ENCODE peak calls at places on chromosomes 12 and 14, in ten cellular contexts. Q, H, T, X, Y, U, O, I, E and B are unnamed samples.

GRCh38 chr14:54981698-54982097 is 45.2 kb downstream of the WDHD1 start:
- DNase-seq in X (no peak), O (no peak), H (no peak), Y (no peak), T (no peak), U (no peak), I (no peak), Q (no peak), E (no peak), B (no peak)

GRCh38 chr12:58387199-58387598 is 445.8 kb downstream of the ATP23 start:
- DNase-seq in X (no peak), T (no peak), Y (no peak), E (no peak), U (no peak), O (no peak), I (no peak), Q (no peak), H (no peak), B (no peak)

GRCh38 chr14:96051642-96052540 is 12.7 kb downstream of the C14orf132 start:
- DNase-seq in E (no peak), Y (no peak), O (no peak), X (no peak), T (peak; percentile 18), I (no peak), Q (no peak), U (no peak), H (no peak), B (no peak)

GRCh38 chr14:71206766-71207371 is 299.6 kb downstream of the PCNX1 start:
- DNase-seq in U (no peak), Q (no peak), I (peak; percentile 72), O (no peak), H (no peak), T (peak; percentile 26), Y (no peak), E (no peak), X (no peak), B (no peak)

GRCh38 chr12:12032771-12033588 is 37.8 kb upstream of the BCL2L14 start:
- DNase-seq in E (peak; percentile 81), T (peak; percentile 82), X (peak; percentile 63), Q (peak; percentile 84), I (peak; percentile 76), U (peak; percentile 77), H (peak; percentile 80), O (peak; percentile 87), Y (peak; percentile 55), B (peak; percentile 61)

GRCh38 chr14:78005325-78005724 is 164.8 kb upstream of the NRXN3 start:
- DNase-seq in U (no peak), Q (no peak), Y (no peak), X (no peak), T (no peak), O (no peak), E (no peak), H (no peak), I (no peak), B (no peak)

GRCh38 chr14:75176142-75176820 is at the start of gene TMED10:
- DNase-seq in O (peak; percentile 98), Q (peak; percentile 91), U (peak; percentile 91), T (peak; percentile 89), I (peak; percentile 89), Y (peak; percentile 91), E (peak; percentile 95), H (peak; percentile 90), X (peak; percentile 94), B (peak; percentile 96)

GRCh38 chr12:42482086-42482819 is 107.3 kb downstream of the PRICKLE1 start:
- DNase-seq in U (no peak), I (peak; percentile 68), Q (peak; percentile 57), E (peak; percentile 40), O (no peak), T (peak; percentile 72), H (peak; percentile 80), X (no peak), Y (no peak), B (peak; percentile 72)

GRCh38 chr12:42372154-42372791 is 46.3 kb downstream of the PPHLN1 start:
- DNase-seq in T (no peak), H (no peak), Y (peak; percentile 38), E (peak; percentile 65), X (peak; percentile 38), O (no peak), U (no peak), I (peak; percentile 15), Q (no peak), B (no peak)

GRCh38 chr14:104708606-104709268 is 15.3 kb upstream of the ADSS1 start:
- DNase-seq in X (peak; percentile 53), Q (peak; percentile 72), O (no peak), H (peak; percentile 68), Y (peak; percentile 51), T (peak; percentile 81), I (peak; percentile 59), U (peak; percentile 82), E (peak; percentile 73), B (no peak)

GRCh38 chr14:99589031-99589441 is 15.0 kb downstream of the CCDC85C start:
- DNase-seq in Q (no peak), E (no peak), I (no peak), T (no peak), H (no peak), O (no peak), X (no peak), U (no peak), Y (no peak), B (no peak)

GRCh38 chr14:99587463-99588278 is 16.3 kb downstream of the CCDC85C start:
- DNase-seq in E (no peak), Y (no peak), T (no peak), O (no peak), U (no peak), Q (no peak), X (no peak), I (no peak), H (no peak), B (no peak)

GRCh38 chr14:99586761-99587462 is 17.1 kb downstream of the CCDC85C start:
- DNase-seq in H (no peak), X (no peak), U (no peak), E (no peak), I (no peak), O (no peak), Q (no peak), Y (no peak), T (no peak), B (no peak)

GRCh38 chr14:99584823-99585222 is 19.2 kb downstream of the CCDC85C start:
- DNase-seq in H (no peak), T (no peak), Y (no peak), U (no peak), Q (no peak), E (no peak), X (no peak), I (no peak), O (no peak), B (no peak)

DNA sequence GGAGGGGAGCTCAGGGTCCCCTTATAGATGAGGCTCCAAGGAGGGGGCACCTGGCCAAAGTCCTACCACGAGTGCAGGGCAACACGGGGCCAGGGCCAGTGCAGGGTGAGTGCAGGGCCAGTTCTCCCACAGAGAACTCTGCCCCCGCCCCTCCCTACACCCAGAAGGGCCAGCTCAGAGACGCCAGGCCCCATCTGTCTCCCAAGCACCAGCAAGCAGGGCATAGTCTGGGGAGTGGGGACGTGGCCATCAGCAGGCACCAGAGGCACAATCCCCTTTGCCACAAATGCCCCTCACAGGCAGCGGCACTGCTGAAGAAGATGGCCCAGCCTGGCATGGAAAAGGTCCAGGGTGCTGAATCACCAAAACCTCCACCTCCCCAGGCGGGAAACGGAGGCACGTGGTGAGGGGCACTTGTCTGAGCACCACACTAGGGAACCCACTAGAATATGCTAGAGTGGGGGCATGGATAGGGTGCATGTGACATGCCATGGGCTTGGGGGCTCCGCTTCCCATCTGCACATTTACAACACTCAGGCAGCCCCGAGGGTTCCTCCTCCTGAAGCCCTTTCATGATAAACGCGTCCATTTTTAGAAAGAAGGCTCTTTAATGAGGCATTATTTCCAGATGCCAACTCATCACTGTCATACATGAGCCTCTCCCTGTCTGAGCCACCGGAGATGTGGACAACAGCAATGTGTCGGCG is 17.8 kb downstream of the CCDC85C start:
- DNase-seq in T (no peak), Q (no peak), E (no peak), H (no peak), X (no peak), Y (no peak), U (no peak), I (no peak), O (no peak), B (no peak)
- H3K27ac ChIP-seq in T (no peak overlapping the region), Q (no peak overlapping the region), E (no peak overlapping the region), H (no peak overlapping the region), X (no peak overlapping the region), Y (no peak overlapping the region), U (no peak overlapping the region), I (no peak overlapping the region), O (no peak overlapping the region), B (no peak overlapping the region)

GRCh38 chr12:19482551-19483109 is 43.3 kb downstream of the AEBP2 start:
- DNase-seq in E (peak; percentile 16), H (no peak), X (peak; percentile 26), I (no peak), U (no peak), O (no peak), T (no peak), Q (no peak), Y (no peak), B (no peak)
- H3K4me3 ChIP-seq in E (no peak overlapping the region), H (no peak overlapping the region), X (no peak overlapping the region), I (no peak overlapping the region), U (no peak overlapping the region), O (no peak overlapping the region), T (no peak overlapping the region), Q (no peak overlapping the region), Y (no peak overlapping the region), B (no peak overlapping the region)

GRCh38 chr12:124458220-124458991 is 109.0 kb downstream of the NCOR2 start:
- DNase-seq in U (no peak), I (no peak), Y (no peak), O (no peak), X (no peak), E (no peak), T (no peak), Q (peak; percentile 48), H (no peak), B (no peak)
- H3K4me1 ChIP-seq in U (peaks cover 28% of the 10 kb centered on the region), I (peaks cover 50% of the 10 kb centered on the region), Y (peaks cover 43% of the 10 kb centered on the region), O (peaks cover 45% of the 10 kb centered on the region), X (peaks cover 38% of the 10 kb centered on the region), E (peaks cover 8% of the 10 kb centered on the region), T (peaks cover 37% of the 10 kb centered on the region), Q (peaks cover 28% of the 10 kb centered on the region), H (peaks cover 23% of the 10 kb centered on the region), B (no peaks in the 10 kb centered on the region)

DNA sequence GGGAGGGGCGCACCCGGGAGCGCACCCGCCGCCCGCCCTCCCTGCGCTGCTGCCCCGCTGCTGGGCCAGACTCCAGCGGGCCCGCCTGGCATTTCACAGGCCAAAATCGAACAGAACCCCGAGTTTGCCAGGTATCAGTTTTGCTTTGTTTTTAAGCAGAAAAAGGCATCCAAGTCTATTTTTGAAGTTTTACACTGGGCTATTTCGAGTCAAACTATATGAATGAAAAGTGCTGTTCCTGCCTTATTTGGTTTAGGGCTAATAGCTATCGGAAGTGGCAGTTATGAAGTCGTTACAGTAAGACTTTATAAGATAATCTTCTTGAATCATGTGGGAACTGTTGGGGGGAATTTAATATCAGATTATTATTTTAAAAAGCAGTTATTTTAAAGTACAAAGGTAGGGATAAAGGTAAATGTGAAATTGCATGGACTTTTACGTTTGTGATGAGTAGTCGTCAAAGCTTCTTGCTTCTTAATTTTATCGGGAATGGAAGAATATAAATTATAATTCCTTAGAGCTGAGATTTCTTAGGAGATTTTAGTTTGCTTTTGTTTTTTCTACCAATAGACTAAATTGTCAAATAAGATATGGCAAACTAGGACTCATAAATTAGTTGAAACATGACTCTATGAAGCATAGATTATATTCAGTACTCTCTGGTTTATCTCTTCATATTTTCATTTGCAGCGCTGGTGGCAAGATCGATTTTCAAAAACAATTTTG is 1.1 kb downstream of the MSRB3 start:
- DNase-seq in T (no peak), Q (no peak), X (no peak), H (no peak), U (no peak), E (no peak), Y (no peak), O (no peak), I (no peak), B (no peak)
- H3K27ac ChIP-seq in T (no peak overlapping the region), Q (peak overlapping the region; percentile 84), X (no peak overlapping the region), H (peak overlapping the region; percentile 97), U (peak overlapping the region; percentile 66), E (peak overlapping the region; percentile 100), Y (no peak overlapping the region), O (peak overlapping the region; percentile 73), I (peak overlapping the region; percentile 97), B (no peak overlapping the region)

GRCh38 chr14:102902523-102903247 is 19.8 kb upstream of the AMN start:
- DNase-seq in I (no peak), E (peak; percentile 55), Y (no peak), X (no peak), O (no peak), T (no peak), H (no peak), U (no peak), Q (no peak), B (no peak)
- H3K4me3 ChIP-seq in I (no peak overlapping the region), E (no peak overlapping the region), Y (no peak overlapping the region), X (no peak overlapping the region), O (no peak overlapping the region), T (no peak overlapping the region), H (no peak overlapping the region), U (no peak overlapping the region), Q (no peak overlapping the region), B (no peak overlapping the region)